ENCODE peak calls at places on chromosome 4, in four cellular contexts. One of them, this sample, is unnamed.

GRCh38 chr4:3449574-3450534 is 8.1 kb downstream of the HGFAC start:
- DNase-seq in activated CD8-positive, alpha-beta memory T cell treated with anti-CD3 and anti-CD28 coated beads for 4 hours: no peak
- DNase-seq in NCI-H345: no peak
- DNase-seq in fibroblast of lung: no peak
- DNase-seq in this sample: no peak

GRCh38 chr4:65798498-65799127 is 128.3 kb upstream of the EPHA5 start:
- DNase-seq in NCI-H345: no peak
- DNase-seq in fibroblast of lung: peak; percentile 13
- DNase-seq in activated CD8-positive, alpha-beta memory T cell treated with anti-CD3 and anti-CD28 coated beads for 4 hours: no peak
- DNase-seq in this sample: no peak

GRCh38 chr4:40629401-40630334 is at the start of gene RBM47:
- DNase-seq in activated CD8-positive, alpha-beta memory T cell treated with anti-CD3 and anti-CD28 coated beads for 4 hours: no peak
- DNase-seq in fibroblast of lung: peak; percentile 60
- DNase-seq in NCI-H345: peak; percentile 27
- DNase-seq in this sample: peak; percentile 4

GRCh38 chr4:176400816-176401461 is 81.2 kb downstream of the SPCS3 start:
- DNase-seq in activated CD8-positive, alpha-beta memory T cell treated with anti-CD3 and anti-CD28 coated beads for 4 hours: no peak
- DNase-seq in NCI-H345: no peak
- DNase-seq in fibroblast of lung: peak; percentile 88
- DNase-seq in this sample: peak; percentile 77

GRCh38 chr4:26238782-26239647 is 81.8 kb upstream of the RBPJ start:
- DNase-seq in NCI-H345: peak; percentile 86
- DNase-seq in activated CD8-positive, alpha-beta memory T cell treated with anti-CD3 and anti-CD28 coated beads for 4 hours: no peak
- DNase-seq in fibroblast of lung: peak; percentile 72
- DNase-seq in this sample: peak; percentile 67

GRCh38 chr4:40550900-40551546 is 78.6 kb downstream of the RBM47 start:
- DNase-seq in NCI-H345: no peak
- DNase-seq in fibroblast of lung: peak; percentile 49
- DNase-seq in activated CD8-positive, alpha-beta memory T cell treated with anti-CD3 and anti-CD28 coated beads for 4 hours: no peak
- DNase-seq in this sample: peak; percentile 4

GRCh38 chr4:8754634-8755589 is 116.7 kb downstream of the HMX1 start:
- DNase-seq in fibroblast of lung: no peak
- DNase-seq in activated CD8-positive, alpha-beta memory T cell treated with anti-CD3 and anti-CD28 coated beads for 4 hours: no peak
- DNase-seq in NCI-H345: no peak
- DNase-seq in this sample: no peak

GRCh38 chr4:119655111-119655837 is 26.7 kb upstream of the PDE5A start:
- DNase-seq in fibroblast of lung: no peak
- DNase-seq in activated CD8-positive, alpha-beta memory T cell treated with anti-CD3 and anti-CD28 coated beads for 4 hours: no peak
- DNase-seq in NCI-H345: no peak
- DNase-seq in this sample: no peak

GRCh38 chr4:139167774-139168444 is 9.1 kb downstream of the ELF2 start:
- DNase-seq in activated CD8-positive, alpha-beta memory T cell treated with anti-CD3 and anti-CD28 coated beads for 4 hours: no peak
- DNase-seq in NCI-H345: no peak
- DNase-seq in fibroblast of lung: peak; percentile 42
- DNase-seq in this sample: peak; percentile 24

GRCh38 chr4:41428205-41428940 is 109.6 kb upstream of the LIMCH1 start:
- DNase-seq in fibroblast of lung: peak; percentile 8
- DNase-seq in activated CD8-positive, alpha-beta memory T cell treated with anti-CD3 and anti-CD28 coated beads for 4 hours: no peak
- DNase-seq in NCI-H345: no peak
- DNase-seq in this sample: no peak

GRCh38 chr4:101938836-101939235 is 148.3 kb downstream of the BANK1 start:
- DNase-seq in NCI-H345: no peak
- DNase-seq in fibroblast of lung: peak; percentile 26
- DNase-seq in activated CD8-positive, alpha-beta memory T cell treated with anti-CD3 and anti-CD28 coated beads for 4 hours: no peak
- DNase-seq in this sample: no peak

GRCh38 chr4:78293841-78294301 is 236.7 kb downstream of the FRAS1 start:
- DNase-seq in activated CD8-positive, alpha-beta memory T cell treated with anti-CD3 and anti-CD28 coated beads for 4 hours: no peak
- DNase-seq in fibroblast of lung: peak; percentile 96
- DNase-seq in NCI-H345: no peak
- DNase-seq in this sample: peak; percentile 94

GRCh38 chr4:74415602-74416300 is 29.2 kb upstream of the AREG start:
- DNase-seq in activated CD8-positive, alpha-beta memory T cell treated with anti-CD3 and anti-CD28 coated beads for 4 hours: no peak
- DNase-seq in fibroblast of lung: no peak
- DNase-seq in NCI-H345: no peak
- DNase-seq in this sample: no peak

GRCh38 chr4:35189988-35190613 is 1054.2 kb downstream of the ARAP2 start:
- DNase-seq in activated CD8-positive, alpha-beta memory T cell treated with anti-CD3 and anti-CD28 coated beads for 4 hours: no peak
- DNase-seq in NCI-H345: no peak
- DNase-seq in fibroblast of lung: no peak
- DNase-seq in this sample: no peak

GRCh38 chr4:182862921-182863320 is 54.3 kb downstream of the DCTD start:
- DNase-seq in fibroblast of lung: no peak
- DNase-seq in activated CD8-positive, alpha-beta memory T cell treated with anti-CD3 and anti-CD28 coated beads for 4 hours: no peak
- DNase-seq in NCI-H345: peak; percentile 79
- DNase-seq in this sample: no peak

GRCh38 chr4:6116696-6117285 is 83.6 kb downstream of the JAKMIP1 start:
- DNase-seq in activated CD8-positive, alpha-beta memory T cell treated with anti-CD3 and anti-CD28 coated beads for 4 hours: no peak
- DNase-seq in NCI-H345: peak; percentile 59
- DNase-seq in fibroblast of lung: no peak
- DNase-seq in this sample: no peak

GRCh38 chr4:6538111-6538510 is 36.9 kb upstream of the MAN2B2 start:
- DNase-seq in fibroblast of lung: no peak
- DNase-seq in activated CD8-positive, alpha-beta memory T cell treated with anti-CD3 and anti-CD28 coated beads for 4 hours: no peak
- DNase-seq in NCI-H345: no peak
- DNase-seq in this sample: no peak

GRCh38 chr4:143355540-143356217 is 19.0 kb downstream of the GAB1 start:
- DNase-seq in fibroblast of lung: peak; percentile 56
- DNase-seq in activated CD8-positive, alpha-beta memory T cell treated with anti-CD3 and anti-CD28 coated beads for 4 hours: no peak
- DNase-seq in NCI-H345: no peak
- DNase-seq in this sample: no peak

GRCh38 chr4:125321709-125322362 is 7.1 kb downstream of the FAT4 start:
- DNase-seq in NCI-H345: no peak
- DNase-seq in fibroblast of lung: peak; percentile 65
- DNase-seq in activated CD8-positive, alpha-beta memory T cell treated with anti-CD3 and anti-CD28 coated beads for 4 hours: no peak
- DNase-seq in this sample: peak; percentile 33

GRCh38 chr4:87732033-87732770 is 67.2 kb upstream of the IBSP start:
- DNase-seq in NCI-H345: no peak
- DNase-seq in fibroblast of lung: peak; percentile 41
- DNase-seq in activated CD8-positive, alpha-beta memory T cell treated with anti-CD3 and anti-CD28 coated beads for 4 hours: no peak
- DNase-seq in this sample: no peak

GRCh38 chr4:142558851-142559250 is 287.2 kb downstream of the INPP4B start:
- DNase-seq in activated CD8-positive, alpha-beta memory T cell treated with anti-CD3 and anti-CD28 coated beads for 4 hours: no peak
- DNase-seq in NCI-H345: no peak
- DNase-seq in fibroblast of lung: peak; percentile 85
- DNase-seq in this sample: peak; percentile 6

GRCh38 chr4:170051402-170051801 is 25.2 kb upstream of the MFAP3L start:
- DNase-seq in activated CD8-positive, alpha-beta memory T cell treated with anti-CD3 and anti-CD28 coated beads for 4 hours: no peak
- DNase-seq in fibroblast of lung: no peak
- DNase-seq in NCI-H345: no peak
- DNase-seq in this sample: no peak

GRCh38 chr4:72744103-72744725 is 175.2 kb upstream of the ADAMTS3 start:
- DNase-seq in activated CD8-positive, alpha-beta memory T cell treated with anti-CD3 and anti-CD28 coated beads for 4 hours: no peak
- DNase-seq in NCI-H345: no peak
- DNase-seq in fibroblast of lung: peak; percentile 55
- DNase-seq in this sample: no peak

GRCh38 chr4:53616219-53616618 is 24.9 kb upstream of the LNX1 start:
- DNase-seq in fibroblast of lung: no peak
- DNase-seq in activated CD8-positive, alpha-beta memory T cell treated with anti-CD3 and anti-CD28 coated beads for 4 hours: no peak
- DNase-seq in NCI-H345: no peak
- DNase-seq in this sample: no peak

GRCh38 chr4:1398686-1399507 is 7.3 kb downstream of the NKX1-1 start:
- DNase-seq in fibroblast of lung: no peak
- DNase-seq in activated CD8-positive, alpha-beta memory T cell treated with anti-CD3 and anti-CD28 coated beads for 4 hours: no peak
- DNase-seq in NCI-H345: no peak
- DNase-seq in this sample: no peak

GRCh38 chr4:146478009-146478408 is 43.7 kb downstream of the SLC10A7 start:
- DNase-seq in fibroblast of lung: no peak
- DNase-seq in activated CD8-positive, alpha-beta memory T cell treated with anti-CD3 and anti-CD28 coated beads for 4 hours: no peak
- DNase-seq in NCI-H345: no peak
- DNase-seq in this sample: no peak

GRCh38 chr4:164373021-164373420 is 380.9 kb upstream of the SMIM31 start:
- DNase-seq in activated CD8-positive, alpha-beta memory T cell treated with anti-CD3 and anti-CD28 coated beads for 4 hours: no peak
- DNase-seq in fibroblast of lung: no peak
- DNase-seq in NCI-H345: no peak
- DNase-seq in this sample: no peak

GRCh38 chr4:113996599-113997177 is 17.2 kb upstream of the ARSJ start:
- DNase-seq in fibroblast of lung: peak; percentile 55
- DNase-seq in NCI-H345: no peak
- DNase-seq in activated CD8-positive, alpha-beta memory T cell treated with anti-CD3 and anti-CD28 coated beads for 4 hours: no peak
- DNase-seq in this sample: no peak

GRCh38 chr4:113293043-113293560 is 243.6 kb downstream of the ANK2 start:
- DNase-seq in fibroblast of lung: peak; percentile 68
- DNase-seq in activated CD8-positive, alpha-beta memory T cell treated with anti-CD3 and anti-CD28 coated beads for 4 hours: no peak
- DNase-seq in NCI-H345: no peak
- DNase-seq in this sample: peak; percentile 30

GRCh38 chr4:175371091-175371490 is 441.0 kb downstream of the GPM6A start:
- DNase-seq in fibroblast of lung: peak; percentile 2
- DNase-seq in NCI-H345: no peak
- DNase-seq in activated CD8-positive, alpha-beta memory T cell treated with anti-CD3 and anti-CD28 coated beads for 4 hours: no peak
- DNase-seq in this sample: no peak

GRCh38 chr4:186304816-186305520 is 39.0 kb downstream of the F11 start:
- DNase-seq in activated CD8-positive, alpha-beta memory T cell treated with anti-CD3 and anti-CD28 coated beads for 4 hours: no peak
- DNase-seq in fibroblast of lung: peak; percentile 25
- DNase-seq in NCI-H345: no peak
- DNase-seq in this sample: no peak

GRCh38 chr4:122045533-122045932 is 93.7 kb upstream of the TRPC3 start:
- DNase-seq in fibroblast of lung: peak; percentile 90
- DNase-seq in NCI-H345: peak; percentile 92
- DNase-seq in activated CD8-positive, alpha-beta memory T cell treated with anti-CD3 and anti-CD28 coated beads for 4 hours: no peak
- DNase-seq in this sample: peak; percentile 92

GRCh38 chr4:52103314-52103713 is 52.2 kb downstream of the SPATA18 start:
- DNase-seq in fibroblast of lung: no peak
- DNase-seq in activated CD8-positive, alpha-beta memory T cell treated with anti-CD3 and anti-CD28 coated beads for 4 hours: no peak
- DNase-seq in NCI-H345: peak; percentile 6
- DNase-seq in this sample: no peak

GRCh38 chr4:56217383-56217890 is 169.9 kb downstream of the AASDH start:
- DNase-seq in NCI-H345: no peak
- DNase-seq in activated CD8-positive, alpha-beta memory T cell treated with anti-CD3 and anti-CD28 coated beads for 4 hours: no peak
- DNase-seq in fibroblast of lung: no peak
- DNase-seq in this sample: no peak